ENCODE peak calls at places on chromosomes 4 and X, in four cellular contexts. O, Y, G and Z are unnamed samples. For H3K27me3, the result is how much of the 10 kb centered on the place peaks cover.

GRCh38 chr4:30882995-30883675 is 163.0 kb downstream of the PCDH7 start:
- DNase-seq in Y (no peak), G (no peak), O (no peak), Z (no peak)

GRCh38 chrX:150575415-150575814 is 7.0 kb downstream of the MTM1 start:
- DNase-seq in O (no peak), Y (no peak), G (no peak), Z (no peak)

GRCh38 chr4:6619116-6619465 is 21.4 kb upstream of the MRFAP1 start:
- DNase-seq in O (no peak), G (no peak), Y (no peak), Z (no peak)

GRCh38 chr4:44149242-44149641 is 299.4 kb downstream of the KCTD8 start:
- DNase-seq in G (no peak), Y (no peak), O (no peak), Z (no peak)

GRCh38 chr4:176656108-176656507 is 136.6 kb downstream of the VEGFC start:
- DNase-seq in O (no peak), G (no peak), Y (no peak), Z (no peak)

GRCh38 chr4:141702472-141703182 is 66.2 kb downstream of the IL15 start:
- DNase-seq in Y (no peak), O (peak), G (no peak), Z (no peak)

GRCh38 chr4:164621886-164622521 is 131.9 kb upstream of the SMIM31 start:
- DNase-seq in G (no peak), O (no peak), Y (no peak), Z (no peak)

GRCh38 chr4:165199722-165200121 is 7.6 kb upstream of the KLHL2 start:
- DNase-seq in Y (no peak), O (no peak), G (no peak), Z (no peak)

GRCh38 chrX:114532093-114532805 is 51.6 kb upstream of the HTR2C start:
- DNase-seq in O (no peak), Y (no peak), G (no peak), Z (no peak)

GRCh38 chrX:51608071-51608470 is 10.6 kb downstream of the CENPVL3 start:
- DNase-seq in G (no peak), Y (no peak), O (no peak), Z (no peak)

GRCh38 chr4:109077486-109077885 is 225.0 kb downstream of the COL25A1 start:
- DNase-seq in Y (no peak), G (no peak), O (no peak), Z (no peak)

GRCh38 chrX:47452112-47452511 is 30.9 kb downstream of the ZNF41 start:
- DNase-seq in Y (no peak), G (no peak), O (no peak), Z (no peak)

GRCh38 chr4:82523179-82523578 is 38.6 kb downstream of the TMEM150C start:
- DNase-seq in Y (no peak), G (peak), O (no peak), Z (no peak)

GRCh38 chrX:14064632-14065432 is 35.1 kb upstream of the GEMIN8 start:
- DNase-seq in G (no peak), O (no peak), Y (no peak), Z (no peak)

GRCh38 chr4:47499705-47500104 is 14.6 kb downstream of the ATP10D start:
- DNase-seq in G (no peak), O (no peak), Y (no peak), Z (no peak)

GRCh38 chr4:8665406-8666360 is 73.1 kb downstream of the CPZ start:
- DNase-seq in Y (no peak), G (peak), O (no peak), Z (no peak)

GRCh38 chrX:149487292-149487691 is 17.8 kb downstream of the IDS start:
- DNase-seq in Y (no peak), G (peak), O (no peak), Z (no peak)

GRCh38 chr4:26213317-26213716 is 107.5 kb upstream of the RBPJ start:
- DNase-seq in Y (no peak), O (no peak), G (no peak), Z (no peak)

GRCh38 chr4:185384877-185385465 is 10.8 kb downstream of the LRP2BP start:
- DNase-seq in G (peak), O (no peak), Y (no peak), Z (no peak)

GRCh38 chr4:83364312-83364711 is 29.7 kb upstream of the HPSE start:
- DNase-seq in Y (no peak), G (no peak), O (no peak), Z (no peak)

GRCh38 chrX:5775985-5776384 is 452.7 kb downstream of the NLGN4X start:
- DNase-seq in Y (no peak), O (no peak), G (no peak), Z (no peak)

GRCh38 chr4:4659871-4660651 is 118.2 kb upstream of the STX18 start:
- DNase-seq in G (no peak), Y (peak), O (no peak), Z (no peak)

GRCh38 chr4:163484906-163485305 is 9.6 kb upstream of the TMA16 start:
- DNase-seq in G (peak), O (no peak), Y (peak), Z (no peak)

GRCh38 chr4:168784786-168785461 is 225.1 kb downstream of the CBR4 start:
- DNase-seq in Y (no peak), G (no peak), O (no peak), Z (no peak)

GRCh38 chrX:37871626-37872302 is 24.4 kb upstream of the DYNLT3 start:
- DNase-seq in G (no peak), O (no peak), Y (peak), Z (peak)

GRCh38 chr4:15848191-15848842 is 70.2 kb downstream of the CD38 start:
- DNase-seq in O (no peak), Y (no peak), G (no peak), Z (no peak)

GRCh38 chr4:176635372-176636261 is 157.1 kb downstream of the VEGFC start:
- DNase-seq in G (no peak), Y (no peak), O (no peak), Z (no peak)

GRCh38 chr4:76457885-76458284 is 22.9 kb downstream of the SHROOM3 start:
- DNase-seq in Y (no peak), O (no peak), G (no peak), Z (no peak)

GRCh38 chrX:10050481-10050880 is 83.3 kb downstream of the CLDN34 start:
- DNase-seq in Y (no peak), G (peak), O (peak), Z (no peak)

GRCh38 chr4:118398226-118399090 is 45.7 kb upstream of the PRSS12 start:
- DNase-seq in O (no peak), Y (no peak), G (no peak), Z (no peak)

GRCh38 chrX:11241720-11242119 is 51.5 kb upstream of the AMELX start:
- DNase-seq in O (no peak), Y (no peak), G (no peak), Z (no peak)

GRCh38 chrX:11244641-11245040 is 48.6 kb upstream of the AMELX start:
- DNase-seq in G (no peak), O (no peak), Y (no peak), Z (no peak)

GRCh38 chrX:11242704-11243103 is 50.5 kb upstream of the AMELX start:
- DNase-seq in O (no peak), Y (no peak), G (no peak), Z (no peak)

DNA sequence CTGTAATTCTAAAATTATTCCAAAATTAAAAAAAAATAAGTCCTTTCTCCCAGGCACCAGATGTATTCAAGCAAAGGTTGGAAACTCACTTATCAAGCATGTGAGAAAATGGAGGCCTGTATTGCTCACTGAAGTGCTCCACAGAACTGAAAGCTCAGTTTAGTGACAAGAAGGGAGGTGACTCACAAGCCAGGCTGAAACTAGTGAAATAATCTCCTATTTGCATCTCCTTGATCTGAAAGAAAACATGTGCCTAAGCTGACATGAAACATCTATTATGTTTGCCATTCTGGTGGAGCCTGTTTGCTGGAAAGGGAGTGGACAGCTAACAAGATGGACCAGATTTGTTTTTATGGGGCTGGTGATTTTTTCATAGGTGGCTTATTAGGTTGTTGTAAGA is 54.0 kb upstream of the AMELX start:
- DNase-seq in Y (no peak), G (no peak), O (no peak), Z (no peak)
- H3K27me3 ChIP-seq in Y (under half), G (under half), O (under half), Z (under half)

DNA sequence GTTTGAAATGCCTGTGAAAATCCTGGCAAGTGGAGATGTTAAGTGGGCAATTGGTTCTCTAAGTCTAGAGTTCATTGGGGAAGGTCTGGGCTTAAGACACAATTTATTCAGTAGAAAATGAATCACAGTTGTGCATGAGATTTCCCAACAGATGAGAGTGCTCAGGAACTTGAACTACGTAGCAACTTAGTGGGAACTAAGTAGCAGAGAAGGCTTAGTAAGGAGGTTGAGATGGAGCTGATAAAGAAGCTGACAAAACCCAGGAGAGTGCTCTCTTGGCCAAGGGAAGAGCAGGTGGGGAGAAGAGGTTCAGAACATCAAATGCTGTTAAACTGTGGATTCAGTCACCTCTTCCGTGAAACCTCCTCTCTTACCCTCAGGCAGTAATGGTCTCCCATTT is 33.0 kb downstream of the AFF1 start:
- DNase-seq in G (no peak), O (no peak), Y (no peak), Z (no peak)
- H3K27me3 ChIP-seq in G (under half), O (under half), Y (under half), Z (under half)

GRCh38 chrX:77432998-77433397 is 14.2 kb upstream of the FGF16 start:
- DNase-seq in G (no peak), O (no peak), Y (no peak), Z (no peak)
- H3K27me3 ChIP-seq in G (under half), O (under half), Y (under half), Z (under half)

GRCh38 chrX:21905209-21905735 is 35.2 kb upstream of the SMS start:
- DNase-seq in O (no peak), Y (no peak), G (peak), Z (no peak)

GRCh38 chrX:21912220-21912619 is 28.3 kb upstream of the SMS start:
- DNase-seq in O (no peak), Y (no peak), G (no peak), Z (no peak)

GRCh38 chrX:21911481-21911880 is 29.0 kb upstream of the SMS start:
- DNase-seq in G (no peak), Y (no peak), O (no peak), Z (no peak)

GRCh38 chrX:21905976-21906375 is 34.5 kb upstream of the SMS start:
- DNase-seq in O (no peak), G (no peak), Y (no peak), Z (no peak)

GRCh38 chrX:21907250-21907649 is 33.3 kb upstream of the SMS start:
- DNase-seq in Y (no peak), O (no peak), G (no peak), Z (no peak)
- H3K27me3 ChIP-seq in Y (under half), O (under half), G (under half), Z (under half)

GRCh38 chr4:36081185-36081584 is 163.1 kb downstream of the ARAP2 start:
- DNase-seq in Y (no peak), O (no peak), G (no peak), Z (no peak)

GRCh38 chr4:36082817-36083216 is 161.5 kb downstream of the ARAP2 start:
- DNase-seq in G (no peak), Y (no peak), O (no peak), Z (no peak)

GRCh38 chr4:36091997-36092396 is 152.3 kb downstream of the ARAP2 start:
- DNase-seq in G (no peak), Y (no peak), O (no peak), Z (no peak)

GRCh38 chr4:36088542-36088941 is 155.8 kb downstream of the ARAP2 start:
- DNase-seq in G (no peak), O (no peak), Y (no peak), Z (no peak)

GRCh38 chr4:36086387-36086786 is 157.9 kb downstream of the ARAP2 start:
- DNase-seq in O (no peak), G (no peak), Y (no peak), Z (no peak)
- H3K27me3 ChIP-seq in O (under half), G (under half), Y (under half), Z (under half)

DNA sequence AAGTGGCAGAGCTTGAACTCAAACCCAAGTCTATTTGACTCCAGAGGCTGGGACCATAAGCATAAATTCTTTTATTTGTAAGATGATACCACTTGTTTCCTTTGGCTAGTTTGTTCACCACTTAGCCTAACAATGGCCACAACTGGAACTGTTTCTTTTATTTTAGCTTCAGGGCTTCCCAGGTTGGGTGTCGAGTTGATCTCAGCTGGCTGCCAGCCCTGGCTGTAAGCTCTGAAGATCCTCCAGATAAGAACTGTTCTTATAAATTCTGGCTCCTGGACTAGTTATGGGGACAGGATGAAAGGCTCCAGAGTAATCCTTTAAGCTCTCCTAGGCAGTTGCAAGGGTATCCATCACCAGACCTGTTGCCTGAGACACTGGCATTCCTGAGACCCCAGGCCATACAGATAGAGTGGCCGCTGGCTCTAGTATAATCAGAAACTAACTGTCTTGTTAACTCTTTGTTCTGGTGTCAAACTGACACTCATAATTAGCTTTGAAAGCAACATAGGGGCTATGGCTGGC is 129.4 kb upstream of the ACSL4 start:
- DNase-seq in G (no peak), Y (no peak), O (no peak), Z (no peak)
- H3K27me3 ChIP-seq in G (under half), Y (under half), O (under half), Z (under half)

GRCh38 chr4:152937535-152938236 is 1.6 kb downstream of the FHDC1 start:
- DNase-seq in Y (no peak), G (peak), O (peak), Z (no peak)
- H3K27me3 ChIP-seq in Y (half or more), G (under half), O (half or more), Z (under half)